ENCODE peak calls at places on chromosomes 12 and 14, in seven cellular contexts. One of them, this sample, is unnamed.

GRCh38 chr14:102711946-102712345 is 65.3 kb upstream of the TRAF3 start:
- DNase-seq in HepG2: peak; percentile 21
- DNase-seq in A549: no peak
- DNase-seq in stomach: no peak
- DNase-seq in transverse colon: no peak
- DNase-seq in ovary: no peak
- DNase-seq in sigmoid colon: no peak
- DNase-seq in this sample: no peak

GRCh38 chr12:95397566-95397965 is 76.4 kb upstream of the METAP2 start:
- DNase-seq in HepG2: no peak
- DNase-seq in A549: no peak
- DNase-seq in stomach: no peak
- DNase-seq in transverse colon: no peak
- DNase-seq in ovary: no peak
- DNase-seq in sigmoid colon: no peak
- DNase-seq in this sample: no peak

GRCh38 chr12:92289611-92290010 is 144.0 kb upstream of the BTG1 start:
- DNase-seq in HepG2: no peak
- DNase-seq in A549: no peak
- DNase-seq in stomach: no peak
- DNase-seq in transverse colon: no peak
- DNase-seq in ovary: no peak
- DNase-seq in sigmoid colon: no peak
- DNase-seq in this sample: no peak

GRCh38 chr14:44963775-44964380 is 1.9 kb downstream of the TOGARAM1 start:
- DNase-seq in HepG2: peak; percentile 41
- DNase-seq in A549: no peak
- DNase-seq in stomach: no peak
- DNase-seq in transverse colon: no peak
- DNase-seq in ovary: no peak
- DNase-seq in sigmoid colon: no peak
- DNase-seq in this sample: no peak

GRCh38 chr12:16277585-16277984 is at the start of gene SLC15A5:
- DNase-seq in HepG2: no peak
- DNase-seq in A549: no peak
- DNase-seq in stomach: no peak
- DNase-seq in transverse colon: no peak
- DNase-seq in ovary: no peak
- DNase-seq in sigmoid colon: no peak
- DNase-seq in this sample: no peak

GRCh38 chr12:27497446-27497845 is 26.6 kb upstream of the PPFIBP1 start:
- DNase-seq in HepG2: no peak
- DNase-seq in A549: no peak
- DNase-seq in stomach: no peak
- DNase-seq in transverse colon: no peak
- DNase-seq in ovary: no peak
- DNase-seq in sigmoid colon: no peak
- DNase-seq in this sample: no peak

GRCh38 chr12:103556890-103557667 is 30.0 kb upstream of the STAB2 start:
- DNase-seq in HepG2: no peak
- DNase-seq in A549: no peak
- DNase-seq in stomach: no peak
- DNase-seq in transverse colon: no peak
- DNase-seq in ovary: no peak
- DNase-seq in sigmoid colon: peak; percentile 74
- DNase-seq in this sample: no peak

GRCh38 chr12:92185052-92185451 is 39.4 kb upstream of the BTG1 start:
- DNase-seq in HepG2: no peak
- DNase-seq in A549: no peak
- DNase-seq in stomach: no peak
- DNase-seq in transverse colon: no peak
- DNase-seq in ovary: no peak
- DNase-seq in sigmoid colon: no peak
- DNase-seq in this sample: no peak

GRCh38 chr12:108596854-108597558 is 878 bp downstream of the TMEM119 start:
- DNase-seq in HepG2: no peak
- DNase-seq in A549: no peak
- DNase-seq in stomach: no peak
- DNase-seq in transverse colon: no peak
- DNase-seq in ovary: no peak
- DNase-seq in sigmoid colon: no peak
- DNase-seq in this sample: no peak

GRCh38 chr12:46342562-46343033 is 30.0 kb downstream of the SLC38A2 start:
- DNase-seq in HepG2: peak; percentile 64
- DNase-seq in A549: no peak
- DNase-seq in stomach: peak; percentile 67
- DNase-seq in transverse colon: peak; percentile 15
- DNase-seq in ovary: no peak
- DNase-seq in sigmoid colon: no peak
- DNase-seq in this sample: no peak

GRCh38 chr12:50518129-50518528 is 13.3 kb downstream of the DIP2B start:
- DNase-seq in HepG2: no peak
- DNase-seq in A549: no peak
- DNase-seq in stomach: no peak
- DNase-seq in transverse colon: no peak
- DNase-seq in ovary: no peak
- DNase-seq in sigmoid colon: no peak
- DNase-seq in this sample: no peak

GRCh38 chr14:56659964-56660551 is 80.5 kb downstream of the TMEM260 start:
- DNase-seq in HepG2: peak; percentile 50
- DNase-seq in A549: peak; percentile 54
- DNase-seq in stomach: no peak
- DNase-seq in transverse colon: no peak
- DNase-seq in ovary: no peak
- DNase-seq in sigmoid colon: no peak
- DNase-seq in this sample: no peak

GRCh38 chr12:70366581-70367267 is 634 bp downstream of the KCNMB4 start:
- DNase-seq in HepG2: peak; percentile 13
- DNase-seq in A549: peak; percentile 14
- DNase-seq in stomach: peak; percentile 40
- DNase-seq in transverse colon: peak; percentile 41
- DNase-seq in ovary: peak; percentile 29
- DNase-seq in sigmoid colon: peak; percentile 64
- DNase-seq in this sample: no peak

GRCh38 chr14:90970167-90970600 is 90.3 kb downstream of the RPS6KA5 start:
- DNase-seq in HepG2: no peak
- DNase-seq in A549: no peak
- DNase-seq in stomach: no peak
- DNase-seq in transverse colon: no peak
- DNase-seq in ovary: no peak
- DNase-seq in sigmoid colon: no peak
- DNase-seq in this sample: no peak

GRCh38 chr12:42326466-42327226 is 679 bp downstream of the PPHLN1 start:
- DNase-seq in HepG2: peak; percentile 8
- DNase-seq in A549: no peak
- DNase-seq in stomach: no peak
- DNase-seq in transverse colon: peak; percentile 9
- DNase-seq in ovary: no peak
- DNase-seq in sigmoid colon: no peak
- DNase-seq in this sample: no peak

GRCh38 chr12:83559650-83560049 is 872.9 kb downstream of the TMTC2 start:
- DNase-seq in HepG2: no peak
- DNase-seq in A549: no peak
- DNase-seq in stomach: no peak
- DNase-seq in transverse colon: no peak
- DNase-seq in ovary: no peak
- DNase-seq in sigmoid colon: no peak
- DNase-seq in this sample: no peak

GRCh38 chr12:124687695-124688301 is 120.4 kb upstream of the NCOR2 start:
- DNase-seq in HepG2: no peak
- DNase-seq in A549: no peak
- DNase-seq in stomach: no peak
- DNase-seq in transverse colon: no peak
- DNase-seq in ovary: no peak
- DNase-seq in sigmoid colon: no peak
- DNase-seq in this sample: no peak

GRCh38 chr12:46372131-46372851 is at the start of gene SLC38A2:
- DNase-seq in HepG2: peak; percentile 84
- DNase-seq in A549: peak; percentile 87
- DNase-seq in stomach: peak; percentile 99
- DNase-seq in transverse colon: peak; percentile 99
- DNase-seq in ovary: peak; percentile 99
- DNase-seq in sigmoid colon: peak; percentile 99
- DNase-seq in this sample: no peak

DNA sequence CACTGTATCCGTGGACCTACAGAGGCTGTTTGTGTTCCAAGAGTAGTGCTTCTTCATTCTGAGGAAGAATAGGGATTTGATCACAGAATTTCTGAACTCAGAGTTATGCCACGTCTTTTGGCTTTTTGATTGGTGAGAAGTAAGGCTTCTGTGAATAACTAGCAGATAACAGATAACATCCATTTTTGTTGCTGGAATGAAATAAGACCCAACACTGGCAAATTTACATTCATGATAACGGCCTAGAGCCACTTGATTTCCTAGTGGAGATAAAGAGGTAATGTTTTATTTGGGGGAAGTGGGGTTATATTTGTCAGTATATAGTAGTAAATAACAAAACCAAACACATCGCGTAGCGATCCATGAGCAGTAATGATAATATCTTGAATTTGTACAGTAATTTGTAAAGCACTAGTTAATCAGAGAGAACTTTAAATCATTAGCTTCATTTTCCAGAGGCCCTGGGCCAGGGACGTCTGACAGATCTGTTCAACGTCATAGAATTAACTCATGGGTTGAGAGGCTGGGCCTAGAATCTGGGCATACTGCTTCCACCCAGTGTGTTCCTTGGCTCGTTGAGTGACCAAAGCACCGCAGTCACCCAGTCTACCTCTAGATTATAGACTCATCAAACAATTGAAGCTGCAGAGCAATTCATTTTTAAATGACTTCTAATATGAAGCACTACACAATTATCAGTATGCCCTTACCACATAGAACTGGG is 79.6 kb downstream of the HMGA2 start:
- DNase-seq in HepG2: no peak
- DNase-seq in A549: no peak
- DNase-seq in stomach: no peak
- DNase-seq in transverse colon: no peak
- DNase-seq in ovary: no peak
- DNase-seq in sigmoid colon: no peak
- DNase-seq in this sample: no peak
- TF ChIP-seq CTCF in HepG2: no peak
- TF ChIP-seq CTCF in A549: no peak
- TF ChIP-seq CTCF in stomach: no peak
- TF ChIP-seq CTCF in transverse colon: no peak
- TF ChIP-seq CTCF in ovary: no peak
- TF ChIP-seq CTCF in sigmoid colon: no peak
- TF ChIP-seq CTCF in this sample: no peak

DNA sequence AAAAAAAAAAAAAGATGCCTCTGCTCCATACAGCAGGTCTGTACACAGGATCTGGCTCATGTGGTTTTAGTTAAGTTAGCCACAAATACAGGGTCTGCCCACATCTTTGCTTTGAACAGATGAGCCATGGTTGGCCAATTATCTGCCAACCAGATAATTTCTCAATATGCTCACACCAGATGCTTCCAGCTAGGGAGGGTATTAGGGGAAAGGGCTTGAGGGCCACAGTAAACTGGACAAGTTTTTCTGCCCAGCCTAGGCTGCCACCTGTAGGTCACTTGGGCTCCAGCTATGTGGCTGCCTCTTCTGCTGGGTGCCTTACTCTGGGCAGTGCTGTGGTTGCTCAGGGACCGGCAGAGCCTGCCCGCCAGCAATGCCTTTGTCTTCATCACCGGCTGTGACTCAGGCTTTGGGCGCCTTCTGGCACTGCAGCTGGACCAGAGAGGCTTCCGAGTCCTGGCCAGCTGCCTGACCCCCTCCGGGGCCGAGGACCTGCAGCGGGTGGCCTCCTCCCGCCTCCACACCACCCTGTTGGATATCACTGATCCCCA is 776 bp downstream of the RDH5 start:
- DNase-seq in HepG2: peak; percentile 55
- DNase-seq in A549: peak; percentile 57
- DNase-seq in stomach: peak; percentile 85
- DNase-seq in transverse colon: peak; percentile 77
- DNase-seq in ovary: no peak
- DNase-seq in sigmoid colon: peak; percentile 95
- DNase-seq in this sample: peak; percentile 51
- TF ChIP-seq POLR2A in HepG2: no peak
- TF ChIP-seq POLR2A in A549: no peak
- TF ChIP-seq POLR2A in stomach: no peak
- TF ChIP-seq POLR2A in transverse colon: no peak
- TF ChIP-seq POLR2A in ovary: no peak
- TF ChIP-seq POLR2A in sigmoid colon: no peak
- TF ChIP-seq POLR2A in this sample: no peak

GRCh38 chr12:131101006-131101405 is 147.3 kb downstream of the ADGRD1 start:
- DNase-seq in HepG2: no peak
- DNase-seq in A549: no peak
- DNase-seq in stomach: peak; percentile 5
- DNase-seq in transverse colon: no peak
- DNase-seq in ovary: no peak
- DNase-seq in sigmoid colon: peak; percentile 26
- DNase-seq in this sample: peak; percentile 6

GRCh38 chr12:131102493-131102931 is 148.8 kb downstream of the ADGRD1 start:
- DNase-seq in HepG2: no peak
- DNase-seq in A549: no peak
- DNase-seq in stomach: peak; percentile 17
- DNase-seq in transverse colon: no peak
- DNase-seq in ovary: peak; percentile 8
- DNase-seq in sigmoid colon: peak; percentile 48
- DNase-seq in this sample: no peak

GRCh38 chr12:131100031-131100674 is 146.4 kb downstream of the ADGRD1 start:
- DNase-seq in HepG2: no peak
- DNase-seq in A549: no peak
- DNase-seq in stomach: no peak
- DNase-seq in transverse colon: no peak
- DNase-seq in ovary: no peak
- DNase-seq in sigmoid colon: no peak
- DNase-seq in this sample: no peak

GRCh38 chr12:131102991-131103609 is 149.4 kb downstream of the ADGRD1 start:
- DNase-seq in HepG2: no peak
- DNase-seq in A549: no peak
- DNase-seq in stomach: peak; percentile 26
- DNase-seq in transverse colon: peak; percentile 57
- DNase-seq in ovary: peak; percentile 15
- DNase-seq in sigmoid colon: peak; percentile 48
- DNase-seq in this sample: no peak

GRCh38 chr12:131101703-131102492 is 148.2 kb downstream of the ADGRD1 start:
- DNase-seq in HepG2: no peak
- DNase-seq in A549: no peak
- DNase-seq in stomach: no peak
- DNase-seq in transverse colon: peak; percentile 5
- DNase-seq in ovary: no peak
- DNase-seq in sigmoid colon: peak; percentile 33
- DNase-seq in this sample: peak; percentile 10
- TF ChIP-seq EP300 in HepG2: no peak
- TF ChIP-seq EP300 in A549: no peak
- TF ChIP-seq EP300 in stomach: no peak
- TF ChIP-seq EP300 in transverse colon: no peak
- TF ChIP-seq EP300 in ovary: no peak
- TF ChIP-seq EP300 in sigmoid colon: no peak
- TF ChIP-seq EP300 in this sample: no peak

DNA sequence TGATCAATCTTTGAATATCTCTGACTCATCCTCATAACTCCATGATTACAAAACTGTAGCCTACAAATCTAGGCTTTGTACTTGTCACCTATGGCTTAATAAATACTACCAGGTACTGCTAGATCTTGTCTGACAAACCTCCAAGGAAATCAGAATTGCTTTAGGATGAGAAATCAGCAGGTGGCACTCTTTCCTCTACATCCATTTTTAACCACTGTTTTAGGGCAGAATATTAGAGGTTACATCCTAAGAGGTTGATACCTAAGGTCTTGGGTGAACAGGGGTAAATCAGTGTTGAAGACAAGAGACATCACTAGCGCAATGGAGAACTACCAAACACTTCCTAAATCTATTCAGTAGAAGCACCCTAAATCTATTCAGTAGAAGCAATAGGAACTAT is 63.1 kb upstream of the SOX5 start:
- DNase-seq in HepG2: peak; percentile 28
- DNase-seq in A549: no peak
- DNase-seq in stomach: no peak
- DNase-seq in transverse colon: no peak
- DNase-seq in ovary: no peak
- DNase-seq in sigmoid colon: no peak
- DNase-seq in this sample: no peak
- TF ChIP-seq CTCF in HepG2: peak; percentile 64
- TF ChIP-seq CTCF in A549: no peak
- TF ChIP-seq CTCF in stomach: no peak
- TF ChIP-seq CTCF in transverse colon: no peak
- TF ChIP-seq CTCF in ovary: no peak
- TF ChIP-seq CTCF in sigmoid colon: no peak
- TF ChIP-seq CTCF in this sample: no peak

This sample was measured in tibial nerve.